ENCODE peak calls at places on chromosomes 7 and 10, in ten cellular contexts. One of them, this sample, is unnamed. For H3K27me3 and H3K4me1, the result is how much of the 10 kb centered on the place peaks cover.

GRCh38 chr10:102941401-102941800 is 23.3 kb downstream of the CNNM2 start:
- DNase-seq in adrenal gland: no peak
- DNase-seq in uterus: no peak
- DNase-seq in breast epithelium: no peak
- DNase-seq in heart left ventricle: no peak
- DNase-seq in stomach: no peak
- DNase-seq in IMR-90: no peak
- DNase-seq in ovary: no peak
- DNase-seq in gastrocnemius medialis: no peak
- DNase-seq in body of pancreas: no peak
- DNase-seq in this sample: no peak

GRCh38 chr10:99661370-99661749 is 2.1 kb downstream of the ENTPD7 start:
- DNase-seq in gastrocnemius medialis: no peak
- DNase-seq in heart left ventricle: no peak
- DNase-seq in IMR-90: peak
- DNase-seq in body of pancreas: no peak
- DNase-seq in breast epithelium: no peak
- DNase-seq in stomach: no peak
- DNase-seq in adrenal gland: no peak
- DNase-seq in uterus: no peak
- DNase-seq in ovary: no peak
- DNase-seq in this sample: no peak

GRCh38 chr7:22842383-22842903 is 19.8 kb upstream of the TOMM7 start:
- DNase-seq in stomach: no peak
- DNase-seq in uterus: no peak
- DNase-seq in heart left ventricle: no peak
- DNase-seq in ovary: no peak
- DNase-seq in breast epithelium: peak
- DNase-seq in body of pancreas: no peak
- DNase-seq in IMR-90: no peak
- DNase-seq in adrenal gland: no peak
- DNase-seq in gastrocnemius medialis: no peak
- DNase-seq in this sample: no peak

GRCh38 chr10:73858013-73858708 is 16.2 kb downstream of the CAMK2G start:
- DNase-seq in heart left ventricle: no peak
- DNase-seq in stomach: no peak
- DNase-seq in gastrocnemius medialis: no peak
- DNase-seq in adrenal gland: no peak
- DNase-seq in IMR-90: no peak
- DNase-seq in uterus: no peak
- DNase-seq in body of pancreas: no peak
- DNase-seq in ovary: no peak
- DNase-seq in breast epithelium: no peak
- DNase-seq in this sample: no peak

GRCh38 chr10:76311752-76312699 is 880.6 kb downstream of the LRMDA start:
- DNase-seq in heart left ventricle: no peak
- DNase-seq in breast epithelium: no peak
- DNase-seq in stomach: peak
- DNase-seq in ovary: no peak
- DNase-seq in adrenal gland: no peak
- DNase-seq in gastrocnemius medialis: no peak
- DNase-seq in uterus: no peak
- DNase-seq in IMR-90: no peak
- DNase-seq in body of pancreas: peak
- DNase-seq in this sample: no peak

GRCh38 chr7:79504607-79505389 is 51.3 kb upstream of the MAGI2 start:
- DNase-seq in gastrocnemius medialis: no peak
- DNase-seq in breast epithelium: no peak
- DNase-seq in adrenal gland: no peak
- DNase-seq in ovary: peak
- DNase-seq in uterus: no peak
- DNase-seq in heart left ventricle: no peak
- DNase-seq in body of pancreas: no peak
- DNase-seq in IMR-90: peak
- DNase-seq in stomach: no peak
- DNase-seq in this sample: no peak

GRCh38 chr7:53426145-53426750 is 390.8 kb downstream of the POM121L12 start:
- DNase-seq in uterus: no peak
- DNase-seq in breast epithelium: no peak
- DNase-seq in IMR-90: no peak
- DNase-seq in stomach: no peak
- DNase-seq in gastrocnemius medialis: no peak
- DNase-seq in adrenal gland: no peak
- DNase-seq in ovary: no peak
- DNase-seq in body of pancreas: no peak
- DNase-seq in heart left ventricle: no peak
- DNase-seq in this sample: no peak

GRCh38 chr10:132254841-132255240 is 52.9 kb downstream of the STK32C start:
- DNase-seq in stomach: no peak
- DNase-seq in gastrocnemius medialis: no peak
- DNase-seq in uterus: no peak
- DNase-seq in heart left ventricle: no peak
- DNase-seq in IMR-90: no peak
- DNase-seq in breast epithelium: no peak
- DNase-seq in body of pancreas: no peak
- DNase-seq in adrenal gland: no peak
- DNase-seq in ovary: no peak
- DNase-seq in this sample: no peak

GRCh38 chr10:107492389-107492788 is 327.9 kb upstream of the SORCS1 start:
- DNase-seq in ovary: no peak
- DNase-seq in breast epithelium: no peak
- DNase-seq in body of pancreas: no peak
- DNase-seq in stomach: no peak
- DNase-seq in gastrocnemius medialis: no peak
- DNase-seq in uterus: no peak
- DNase-seq in heart left ventricle: no peak
- DNase-seq in IMR-90: no peak
- DNase-seq in adrenal gland: no peak
- DNase-seq in this sample: no peak

GRCh38 chr10:28947209-28947608 is 269.9 kb downstream of the BAMBI start:
- DNase-seq in breast epithelium: no peak
- DNase-seq in heart left ventricle: no peak
- DNase-seq in ovary: no peak
- DNase-seq in gastrocnemius medialis: no peak
- DNase-seq in IMR-90: peak
- DNase-seq in stomach: no peak
- DNase-seq in body of pancreas: no peak
- DNase-seq in uterus: peak
- DNase-seq in adrenal gland: no peak
- DNase-seq in this sample: no peak
- H3K27me3 ChIP-seq in breast epithelium: under half
- H3K27me3 ChIP-seq in heart left ventricle: under half
- H3K27me3 ChIP-seq in ovary: under half
- H3K27me3 ChIP-seq in gastrocnemius medialis: under half
- H3K27me3 ChIP-seq in IMR-90: under half
- H3K27me3 ChIP-seq in stomach: under half
- H3K27me3 ChIP-seq in body of pancreas: under half
- H3K27me3 ChIP-seq in uterus: under half
- H3K27me3 ChIP-seq in adrenal gland: under half
- H3K27me3 ChIP-seq in this sample: under half

GRCh38 chr7:148708026-148708685 is 9.5 kb downstream of the CUL1 start:
- DNase-seq in heart left ventricle: no peak
- DNase-seq in stomach: no peak
- DNase-seq in adrenal gland: no peak
- DNase-seq in uterus: no peak
- DNase-seq in gastrocnemius medialis: no peak
- DNase-seq in ovary: no peak
- DNase-seq in body of pancreas: no peak
- DNase-seq in IMR-90: no peak
- DNase-seq in breast epithelium: no peak
- DNase-seq in this sample: no peak

GRCh38 chr7:148704189-148704588 is 5.5 kb downstream of the CUL1 start:
- DNase-seq in gastrocnemius medialis: no peak
- DNase-seq in adrenal gland: no peak
- DNase-seq in stomach: no peak
- DNase-seq in heart left ventricle: no peak
- DNase-seq in breast epithelium: no peak
- DNase-seq in uterus: no peak
- DNase-seq in body of pancreas: no peak
- DNase-seq in IMR-90: no peak
- DNase-seq in ovary: no peak
- DNase-seq in this sample: no peak

GRCh38 chr7:148704966-148705365 is 6.3 kb downstream of the CUL1 start:
- DNase-seq in body of pancreas: no peak
- DNase-seq in adrenal gland: no peak
- DNase-seq in stomach: no peak
- DNase-seq in gastrocnemius medialis: no peak
- DNase-seq in heart left ventricle: no peak
- DNase-seq in breast epithelium: no peak
- DNase-seq in ovary: no peak
- DNase-seq in uterus: no peak
- DNase-seq in IMR-90: no peak
- DNase-seq in this sample: no peak

GRCh38 chr7:148709019-148709418 is 10.3 kb downstream of the CUL1 start:
- DNase-seq in stomach: no peak
- DNase-seq in breast epithelium: no peak
- DNase-seq in body of pancreas: no peak
- DNase-seq in heart left ventricle: no peak
- DNase-seq in ovary: no peak
- DNase-seq in uterus: no peak
- DNase-seq in adrenal gland: no peak
- DNase-seq in IMR-90: no peak
- DNase-seq in gastrocnemius medialis: no peak
- DNase-seq in this sample: no peak

DNA sequence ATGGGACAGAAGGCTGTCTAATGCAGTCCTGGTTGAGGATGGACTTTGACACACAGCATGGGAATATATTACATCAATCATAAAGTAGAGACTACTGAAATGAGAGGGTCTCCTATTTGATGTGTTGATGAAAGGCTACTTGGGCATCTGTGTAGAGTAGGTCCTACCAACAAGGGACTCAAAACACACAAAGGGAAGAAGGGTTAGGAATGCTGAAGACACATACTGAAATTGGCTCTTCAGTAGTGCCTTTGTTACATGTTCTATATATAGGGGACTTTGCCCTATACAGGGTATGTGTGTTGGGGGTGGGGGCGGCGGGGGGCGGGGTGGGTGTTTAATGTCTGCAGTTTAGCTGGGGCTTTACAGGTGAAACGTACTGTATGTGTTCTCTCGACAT is 7.7 kb downstream of the CUL1 start:
- DNase-seq in body of pancreas: no peak
- DNase-seq in heart left ventricle: no peak
- DNase-seq in stomach: no peak
- DNase-seq in IMR-90: no peak
- DNase-seq in gastrocnemius medialis: no peak
- DNase-seq in uterus: no peak
- DNase-seq in adrenal gland: no peak
- DNase-seq in ovary: no peak
- DNase-seq in breast epithelium: no peak
- DNase-seq in this sample: no peak
- H3K4me1 ChIP-seq in body of pancreas: half or more
- H3K4me1 ChIP-seq in heart left ventricle: half or more
- H3K4me1 ChIP-seq in stomach: half or more
- H3K4me1 ChIP-seq in IMR-90: under half
- H3K4me1 ChIP-seq in gastrocnemius medialis: half or more
- H3K4me1 ChIP-seq in uterus: under half
- H3K4me1 ChIP-seq in adrenal gland: under half
- H3K4me1 ChIP-seq in ovary: under half
- H3K4me1 ChIP-seq in breast epithelium: under half
- H3K4me1 ChIP-seq in this sample: half or more

GRCh38 chr10:14598809-14599764 is 175.6 kb downstream of the FAM107B start:
- DNase-seq in breast epithelium: no peak
- DNase-seq in uterus: no peak
- DNase-seq in stomach: peak
- DNase-seq in adrenal gland: no peak
- DNase-seq in IMR-90: no peak
- DNase-seq in heart left ventricle: no peak
- DNase-seq in body of pancreas: no peak
- DNase-seq in gastrocnemius medialis: no peak
- DNase-seq in ovary: no peak
- DNase-seq in this sample: no peak

GRCh38 chr10:14594878-14595525 is 179.7 kb downstream of the FAM107B start:
- DNase-seq in stomach: no peak
- DNase-seq in IMR-90: no peak
- DNase-seq in breast epithelium: no peak
- DNase-seq in uterus: no peak
- DNase-seq in body of pancreas: no peak
- DNase-seq in heart left ventricle: no peak
- DNase-seq in gastrocnemius medialis: no peak
- DNase-seq in ovary: no peak
- DNase-seq in adrenal gland: no peak
- DNase-seq in this sample: no peak

GRCh38 chr10:14593806-14594205 is 180.9 kb downstream of the FAM107B start:
- DNase-seq in stomach: no peak
- DNase-seq in body of pancreas: no peak
- DNase-seq in gastrocnemius medialis: no peak
- DNase-seq in IMR-90: no peak
- DNase-seq in heart left ventricle: no peak
- DNase-seq in uterus: no peak
- DNase-seq in ovary: no peak
- DNase-seq in breast epithelium: no peak
- DNase-seq in adrenal gland: no peak
- DNase-seq in this sample: no peak

GRCh38 chr10:14592566-14592965 is 182.1 kb downstream of the FAM107B start:
- DNase-seq in uterus: no peak
- DNase-seq in stomach: no peak
- DNase-seq in gastrocnemius medialis: no peak
- DNase-seq in breast epithelium: no peak
- DNase-seq in adrenal gland: no peak
- DNase-seq in body of pancreas: no peak
- DNase-seq in heart left ventricle: no peak
- DNase-seq in IMR-90: no peak
- DNase-seq in ovary: no peak
- DNase-seq in this sample: no peak

DNA sequence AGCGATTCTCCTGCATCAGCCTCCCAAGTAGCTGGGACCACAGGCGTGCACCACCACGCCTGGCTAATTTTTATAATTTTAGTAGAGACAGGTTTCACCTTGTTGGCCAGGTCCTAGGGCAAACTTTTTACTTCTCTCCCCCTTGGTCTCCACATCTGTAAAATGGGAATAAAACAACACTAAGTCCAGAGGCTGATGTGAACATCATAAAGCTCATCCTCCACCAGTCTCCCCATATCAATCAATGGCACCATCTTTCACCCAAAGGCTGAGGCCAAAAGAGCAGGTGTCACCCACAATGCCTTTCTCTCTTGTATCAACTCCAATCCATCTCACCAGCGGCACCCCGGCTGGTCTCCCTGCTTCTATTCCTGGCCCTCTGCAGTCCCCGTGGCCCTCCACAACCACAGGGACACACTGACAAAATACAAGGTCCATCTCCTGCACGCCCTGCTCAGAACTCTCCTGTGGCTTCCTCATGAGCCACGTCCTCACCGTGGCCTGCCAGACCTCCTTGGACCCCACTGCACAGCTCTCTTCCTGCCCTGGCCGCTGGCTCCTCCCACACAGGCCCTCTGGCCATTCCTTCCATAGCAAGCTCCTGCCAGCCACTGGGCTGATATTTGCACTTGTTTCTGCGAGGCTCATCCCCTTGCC is 179.0 kb downstream of the FAM107B start:
- DNase-seq in breast epithelium: no peak
- DNase-seq in stomach: no peak
- DNase-seq in uterus: no peak
- DNase-seq in heart left ventricle: no peak
- DNase-seq in IMR-90: no peak
- DNase-seq in adrenal gland: no peak
- DNase-seq in body of pancreas: no peak
- DNase-seq in ovary: no peak
- DNase-seq in gastrocnemius medialis: no peak
- DNase-seq in this sample: no peak
- TF ChIP-seq POLR2A in breast epithelium: no peak
- TF ChIP-seq POLR2A in stomach: no peak
- TF ChIP-seq POLR2A in uterus: no peak
- TF ChIP-seq POLR2A in heart left ventricle: no peak
- TF ChIP-seq POLR2A in IMR-90: peak
- TF ChIP-seq POLR2A in adrenal gland: no peak
- TF ChIP-seq POLR2A in body of pancreas: no peak
- TF ChIP-seq POLR2A in ovary: no peak
- TF ChIP-seq POLR2A in gastrocnemius medialis: no peak
- TF ChIP-seq POLR2A in this sample: no peak

GRCh38 chr7:150904342-150904909 is 52.1 kb downstream of the AOC1 start:
- DNase-seq in ovary: no peak
- DNase-seq in uterus: no peak
- DNase-seq in IMR-90: no peak
- DNase-seq in heart left ventricle: no peak
- DNase-seq in stomach: no peak
- DNase-seq in body of pancreas: no peak
- DNase-seq in adrenal gland: no peak
- DNase-seq in gastrocnemius medialis: no peak
- DNase-seq in breast epithelium: no peak
- DNase-seq in this sample: no peak
- H3K27me3 ChIP-seq in ovary: under half
- H3K27me3 ChIP-seq in uterus: under half
- H3K27me3 ChIP-seq in IMR-90: under half
- H3K27me3 ChIP-seq in heart left ventricle: under half
- H3K27me3 ChIP-seq in stomach: under half
- H3K27me3 ChIP-seq in body of pancreas: under half
- H3K27me3 ChIP-seq in adrenal gland: under half
- H3K27me3 ChIP-seq in gastrocnemius medialis: under half
- H3K27me3 ChIP-seq in breast epithelium: under half
- H3K27me3 ChIP-seq in this sample: under half